ENCODE peak calls at places on chromosome 20, in eight cellular contexts. One of them, this sample, is unnamed.

GRCh38 chr20:53774487-53775203 is 181.0 kb upstream of the ZNF217 start:
- DNase-seq in head of caudate nucleus: no peak
- DNase-seq in SJCRH30: no peak
- DNase-seq in NCI-H2171 treated with DMSO at 0.1 percent for 48 hours: no peak
- DNase-seq in stromal cell of bone marrow: peak
- DNase-seq in SJSA1: peak
- DNase-seq in astrocyte of the cerebellum: peak
- DNase-seq in SK-N-DZ: no peak
- DNase-seq in this sample: no peak

GRCh38 chr20:9071976-9072726 is 3.3 kb downstream of the PLCB4 start:
- DNase-seq in astrocyte of the cerebellum: no peak
- DNase-seq in SJCRH30: no peak
- DNase-seq in NCI-H2171 treated with DMSO at 0.1 percent for 48 hours: no peak
- DNase-seq in SJSA1: no peak
- DNase-seq in stromal cell of bone marrow: no peak
- DNase-seq in head of caudate nucleus: no peak
- DNase-seq in SK-N-DZ: no peak
- DNase-seq in this sample: no peak

GRCh38 chr20:46312075-46312944 is 4.0 kb upstream of the CDH22 start:
- DNase-seq in NCI-H2171 treated with DMSO at 0.1 percent for 48 hours: peak
- DNase-seq in SJCRH30: peak
- DNase-seq in SJSA1: no peak
- DNase-seq in head of caudate nucleus: no peak
- DNase-seq in astrocyte of the cerebellum: no peak
- DNase-seq in SK-N-DZ: peak
- DNase-seq in stromal cell of bone marrow: no peak
- DNase-seq in this sample: peak

GRCh38 chr20:35616465-35617396 is 1.1 kb downstream of the SPAG4 start:
- DNase-seq in stromal cell of bone marrow: peak
- DNase-seq in SK-N-DZ: peak
- DNase-seq in astrocyte of the cerebellum: peak
- DNase-seq in head of caudate nucleus: peak
- DNase-seq in SJCRH30: peak
- DNase-seq in SJSA1: peak
- DNase-seq in NCI-H2171 treated with DMSO at 0.1 percent for 48 hours: peak
- DNase-seq in this sample: peak

GRCh38 chr20:58647814-58648501 is 3.1 kb upstream of the STX16 start:
- DNase-seq in SJSA1: no peak
- DNase-seq in stromal cell of bone marrow: peak
- DNase-seq in SJCRH30: no peak
- DNase-seq in SK-N-DZ: no peak
- DNase-seq in NCI-H2171 treated with DMSO at 0.1 percent for 48 hours: no peak
- DNase-seq in head of caudate nucleus: no peak
- DNase-seq in astrocyte of the cerebellum: peak
- DNase-seq in this sample: no peak

GRCh38 chr20:63686492-63687321 is 9.7 kb upstream of the TNFRSF6B start:
- DNase-seq in stromal cell of bone marrow: peak
- DNase-seq in SJSA1: no peak
- DNase-seq in SJCRH30: no peak
- DNase-seq in SK-N-DZ: peak
- DNase-seq in astrocyte of the cerebellum: no peak
- DNase-seq in NCI-H2171 treated with DMSO at 0.1 percent for 48 hours: no peak
- DNase-seq in head of caudate nucleus: no peak
- DNase-seq in this sample: no peak

GRCh38 chr20:44081476-44081875 is 105.5 kb downstream of the JPH2 start:
- DNase-seq in SJSA1: no peak
- DNase-seq in head of caudate nucleus: no peak
- DNase-seq in SK-N-DZ: no peak
- DNase-seq in stromal cell of bone marrow: no peak
- DNase-seq in NCI-H2171 treated with DMSO at 0.1 percent for 48 hours: no peak
- DNase-seq in astrocyte of the cerebellum: no peak
- DNase-seq in SJCRH30: no peak
- DNase-seq in this sample: no peak

GRCh38 chr20:10079964-10080363 is 45.2 kb downstream of the ANKEF1 start:
- DNase-seq in NCI-H2171 treated with DMSO at 0.1 percent for 48 hours: no peak
- DNase-seq in head of caudate nucleus: no peak
- DNase-seq in astrocyte of the cerebellum: no peak
- DNase-seq in stromal cell of bone marrow: peak
- DNase-seq in SJSA1: no peak
- DNase-seq in SK-N-DZ: no peak
- DNase-seq in SJCRH30: no peak
- DNase-seq in this sample: no peak

GRCh38 chr20:33411136-33411690 is 9.9 kb upstream of the CDK5RAP1 start:
- DNase-seq in NCI-H2171 treated with DMSO at 0.1 percent for 48 hours: peak
- DNase-seq in SK-N-DZ: no peak
- DNase-seq in SJCRH30: no peak
- DNase-seq in astrocyte of the cerebellum: no peak
- DNase-seq in SJSA1: no peak
- DNase-seq in head of caudate nucleus: peak
- DNase-seq in stromal cell of bone marrow: no peak
- DNase-seq in this sample: peak

GRCh38 chr20:17617868-17618672 is 48.2 kb downstream of the DSTN start:
- DNase-seq in SJCRH30: peak
- DNase-seq in head of caudate nucleus: no peak
- DNase-seq in SK-N-DZ: no peak
- DNase-seq in astrocyte of the cerebellum: no peak
- DNase-seq in NCI-H2171 treated with DMSO at 0.1 percent for 48 hours: peak
- DNase-seq in stromal cell of bone marrow: no peak
- DNase-seq in SJSA1: no peak
- DNase-seq in this sample: no peak

GRCh38 chr20:48102821-48103635 is 317.7 kb upstream of the SULF2 start:
- DNase-seq in astrocyte of the cerebellum: peak
- DNase-seq in head of caudate nucleus: no peak
- DNase-seq in SJSA1: no peak
- DNase-seq in NCI-H2171 treated with DMSO at 0.1 percent for 48 hours: peak
- DNase-seq in stromal cell of bone marrow: no peak
- DNase-seq in SK-N-DZ: no peak
- DNase-seq in SJCRH30: no peak
- DNase-seq in this sample: peak

GRCh38 chr20:1267809-1268374 is 1.8 kb downstream of the SNPH start:
- DNase-seq in stromal cell of bone marrow: no peak
- DNase-seq in SK-N-DZ: no peak
- DNase-seq in SJSA1: no peak
- DNase-seq in astrocyte of the cerebellum: no peak
- DNase-seq in head of caudate nucleus: no peak
- DNase-seq in NCI-H2171 treated with DMSO at 0.1 percent for 48 hours: no peak
- DNase-seq in SJCRH30: no peak
- DNase-seq in this sample: no peak

GRCh38 chr20:63453029-63453523 is 19.4 kb downstream of the KCNQ2 start:
- DNase-seq in head of caudate nucleus: no peak
- DNase-seq in SK-N-DZ: peak
- DNase-seq in NCI-H2171 treated with DMSO at 0.1 percent for 48 hours: no peak
- DNase-seq in SJSA1: peak
- DNase-seq in stromal cell of bone marrow: no peak
- DNase-seq in SJCRH30: peak
- DNase-seq in astrocyte of the cerebellum: no peak
- DNase-seq in this sample: no peak

GRCh38 chr20:50704514-50704913 is 13.2 kb upstream of the RIPOR3 start:
- DNase-seq in astrocyte of the cerebellum: no peak
- DNase-seq in SJSA1: no peak
- DNase-seq in stromal cell of bone marrow: no peak
- DNase-seq in NCI-H2171 treated with DMSO at 0.1 percent for 48 hours: no peak
- DNase-seq in SK-N-DZ: no peak
- DNase-seq in head of caudate nucleus: no peak
- DNase-seq in SJCRH30: no peak
- DNase-seq in this sample: no peak

GRCh38 chr20:12090920-12091319 is 173.2 kb downstream of the BTBD3 start:
- DNase-seq in SJCRH30: no peak
- DNase-seq in stromal cell of bone marrow: no peak
- DNase-seq in SJSA1: no peak
- DNase-seq in astrocyte of the cerebellum: no peak
- DNase-seq in SK-N-DZ: no peak
- DNase-seq in NCI-H2171 treated with DMSO at 0.1 percent for 48 hours: no peak
- DNase-seq in head of caudate nucleus: no peak
- DNase-seq in this sample: no peak

GRCh38 chr20:51440589-51440988 is 101.9 kb downstream of the NFATC2 start:
- DNase-seq in SJSA1: no peak
- DNase-seq in SJCRH30: no peak
- DNase-seq in NCI-H2171 treated with DMSO at 0.1 percent for 48 hours: no peak
- DNase-seq in head of caudate nucleus: no peak
- DNase-seq in SK-N-DZ: no peak
- DNase-seq in astrocyte of the cerebellum: no peak
- DNase-seq in stromal cell of bone marrow: no peak
- DNase-seq in this sample: no peak

GRCh38 chr20:2998728-2999127 is 44.7 kb upstream of the GNRH2 start:
- DNase-seq in astrocyte of the cerebellum: no peak
- DNase-seq in stromal cell of bone marrow: no peak
- DNase-seq in SJCRH30: no peak
- DNase-seq in SJSA1: no peak
- DNase-seq in SK-N-DZ: no peak
- DNase-seq in head of caudate nucleus: no peak
- DNase-seq in NCI-H2171 treated with DMSO at 0.1 percent for 48 hours: no peak
- DNase-seq in this sample: no peak

GRCh38 chr20:20014659-20015058 is 2.5 kb upstream of the NAA20 start:
- DNase-seq in SK-N-DZ: no peak
- DNase-seq in SJCRH30: no peak
- DNase-seq in SJSA1: no peak
- DNase-seq in NCI-H2171 treated with DMSO at 0.1 percent for 48 hours: no peak
- DNase-seq in astrocyte of the cerebellum: no peak
- DNase-seq in head of caudate nucleus: no peak
- DNase-seq in stromal cell of bone marrow: no peak
- DNase-seq in this sample: peak

GRCh38 chr20:6769953-6770831 is 2.7 kb downstream of the BMP2 start:
- DNase-seq in SJSA1: peak
- DNase-seq in SJCRH30: no peak
- DNase-seq in head of caudate nucleus: no peak
- DNase-seq in SK-N-DZ: no peak
- DNase-seq in NCI-H2171 treated with DMSO at 0.1 percent for 48 hours: no peak
- DNase-seq in astrocyte of the cerebellum: no peak
- DNase-seq in stromal cell of bone marrow: no peak
- DNase-seq in this sample: peak

GRCh38 chr20:4730782-4731181 is 9.1 kb downstream of the PRND start:
- DNase-seq in head of caudate nucleus: no peak
- DNase-seq in astrocyte of the cerebellum: no peak
- DNase-seq in SJCRH30: no peak
- DNase-seq in SK-N-DZ: no peak
- DNase-seq in NCI-H2171 treated with DMSO at 0.1 percent for 48 hours: peak
- DNase-seq in SJSA1: no peak
- DNase-seq in stromal cell of bone marrow: no peak
- DNase-seq in this sample: peak

GRCh38 chr20:59825944-59826759 is 107.3 kb downstream of the SYCP2 start:
- DNase-seq in astrocyte of the cerebellum: no peak
- DNase-seq in SK-N-DZ: no peak
- DNase-seq in SJSA1: peak
- DNase-seq in stromal cell of bone marrow: no peak
- DNase-seq in head of caudate nucleus: no peak
- DNase-seq in SJCRH30: no peak
- DNase-seq in NCI-H2171 treated with DMSO at 0.1 percent for 48 hours: peak
- DNase-seq in this sample: no peak

GRCh38 chr20:1299522-1299921 is 29.4 kb downstream of the SDCBP2 start:
- DNase-seq in head of caudate nucleus: no peak
- DNase-seq in SK-N-DZ: peak
- DNase-seq in NCI-H2171 treated with DMSO at 0.1 percent for 48 hours: no peak
- DNase-seq in SJCRH30: no peak
- DNase-seq in SJSA1: no peak
- DNase-seq in stromal cell of bone marrow: no peak
- DNase-seq in astrocyte of the cerebellum: no peak
- DNase-seq in this sample: peak

GRCh38 chr20:595330-596308 is 14.5 kb downstream of the TCF15 start:
- DNase-seq in head of caudate nucleus: no peak
- DNase-seq in SK-N-DZ: no peak
- DNase-seq in NCI-H2171 treated with DMSO at 0.1 percent for 48 hours: no peak
- DNase-seq in SJCRH30: peak
- DNase-seq in SJSA1: no peak
- DNase-seq in astrocyte of the cerebellum: no peak
- DNase-seq in stromal cell of bone marrow: no peak
- DNase-seq in this sample: no peak

GRCh38 chr20:1199981-1200380 is 3.3 kb upstream of the C20orf202 start:
- DNase-seq in NCI-H2171 treated with DMSO at 0.1 percent for 48 hours: no peak
- DNase-seq in SJCRH30: no peak
- DNase-seq in head of caudate nucleus: no peak
- DNase-seq in astrocyte of the cerebellum: no peak
- DNase-seq in stromal cell of bone marrow: no peak
- DNase-seq in SJSA1: no peak
- DNase-seq in SK-N-DZ: no peak
- DNase-seq in this sample: no peak

GRCh38 chr20:59141818-59142581 is 21.6 kb upstream of the ZNF831 start:
- DNase-seq in SJCRH30: peak
- DNase-seq in SK-N-DZ: no peak
- DNase-seq in stromal cell of bone marrow: no peak
- DNase-seq in head of caudate nucleus: no peak
- DNase-seq in SJSA1: no peak
- DNase-seq in NCI-H2171 treated with DMSO at 0.1 percent for 48 hours: no peak
- DNase-seq in astrocyte of the cerebellum: no peak
- DNase-seq in this sample: peak

GRCh38 chr20:50589548-50590347 is 79.6 kb downstream of the PTPN1 start:
- DNase-seq in head of caudate nucleus: no peak
- DNase-seq in SK-N-DZ: no peak
- DNase-seq in stromal cell of bone marrow: no peak
- DNase-seq in astrocyte of the cerebellum: no peak
- DNase-seq in NCI-H2171 treated with DMSO at 0.1 percent for 48 hours: no peak
- DNase-seq in SJCRH30: no peak
- DNase-seq in SJSA1: no peak
- DNase-seq in this sample: no peak

GRCh38 chr20:32484221-32485125 is 100.7 kb downstream of the NOL4L start:
- DNase-seq in stromal cell of bone marrow: no peak
- DNase-seq in SK-N-DZ: peak
- DNase-seq in SJCRH30: peak
- DNase-seq in head of caudate nucleus: no peak
- DNase-seq in astrocyte of the cerebellum: no peak
- DNase-seq in SJSA1: no peak
- DNase-seq in NCI-H2171 treated with DMSO at 0.1 percent for 48 hours: peak
- DNase-seq in this sample: peak

GRCh38 chr20:24894488-24894887 is 54.6 kb upstream of the CST7 start:
- DNase-seq in SJCRH30: no peak
- DNase-seq in stromal cell of bone marrow: no peak
- DNase-seq in NCI-H2171 treated with DMSO at 0.1 percent for 48 hours: no peak
- DNase-seq in SK-N-DZ: no peak
- DNase-seq in astrocyte of the cerebellum: no peak
- DNase-seq in head of caudate nucleus: no peak
- DNase-seq in SJSA1: no peak
- DNase-seq in this sample: no peak

GRCh38 chr20:35636095-35636494 is 20.5 kb downstream of the SPAG4 start:
- DNase-seq in stromal cell of bone marrow: no peak
- DNase-seq in head of caudate nucleus: no peak
- DNase-seq in SK-N-DZ: no peak
- DNase-seq in NCI-H2171 treated with DMSO at 0.1 percent for 48 hours: no peak
- DNase-seq in SJCRH30: no peak
- DNase-seq in SJSA1: no peak
- DNase-seq in astrocyte of the cerebellum: no peak
- DNase-seq in this sample: no peak